ENCODE peak calls at places on chromosomes 4 and X, in nine cellular contexts. T is Peyer's patch; O is SK-N-SH; C is CD8-positive, alpha-beta T cell; P is upper lobe of right lung; J is mammary epithelial cell; R is cardiac muscle cell; V is K562; K is ascending aorta. M is an unnamed sample.
A peak's percentile ranks its signal among the peaks of the same experiment; 100 is the strongest.

GRCh38 chr4:37317104-37317643 is 72.6 kb downstream of the NWD2 start:
- DNase-seq in V (no peak), J (no peak), P (no peak), T (no peak), C (no peak), R (no peak), K (no peak), O (no peak), M (no peak)

GRCh38 chr4:20159516-20159915 is 92.2 kb upstream of the SLIT2 start:
- DNase-seq in T (no peak), K (no peak), J (no peak), V (no peak), C (no peak), P (no peak), R (no peak), O (no peak), M (no peak)

GRCh38 chr4:99708551-99708950 is 50.9 kb upstream of the C4orf54 start:
- DNase-seq in K (no peak), P (no peak), O (no peak), J (peak; percentile 47), C (no peak), R (no peak), T (no peak), V (no peak), M (no peak)

GRCh38 chr4:143251348-143251747 is 66.6 kb downstream of the USP38 start:
- DNase-seq in C (no peak), R (no peak), O (no peak), V (no peak), J (peak; percentile 5), P (no peak), K (no peak), T (no peak), M (no peak)

GRCh38 chr4:3346146-3346545 is 53.3 kb downstream of the RGS12 start:
- DNase-seq in V (peak; percentile 73), T (peak; percentile 73), R (peak; percentile 87), O (peak; percentile 81), C (no peak), K (no peak), P (no peak), J (peak; percentile 66), M (no peak)

GRCh38 chr4:188976644-188977115 is 837.4 kb downstream of the TRIML1 start:
- DNase-seq in V (no peak), O (no peak), R (no peak), T (no peak), K (no peak), P (no peak), C (no peak), J (peak; percentile 58), M (no peak)

GRCh38 chr4:98653006-98653405 is 5.4 kb downstream of the TSPAN5 start:
- DNase-seq in K (no peak), J (no peak), V (no peak), P (no peak), T (no peak), O (no peak), R (peak; percentile 60), C (no peak), M (no peak)

GRCh38 chr4:188092824-188093223 is 16.6 kb downstream of the TRIML2 start:
- DNase-seq in O (no peak), V (no peak), P (no peak), T (no peak), J (peak; percentile 32), R (no peak), K (no peak), C (no peak), M (no peak)

GRCh38 chr4:93199492-93199891 is 629.1 kb upstream of the ATOH1 start:
- DNase-seq in T (no peak), K (no peak), C (no peak), O (peak; percentile 58), V (peak; percentile 3), P (no peak), J (peak; percentile 28), R (peak; percentile 67), M (no peak)

GRCh38 chr4:157043131-157043530 is 32.8 kb upstream of the GLRB start:
- DNase-seq in J (peak; percentile 31), O (peak; percentile 4), T (no peak), P (no peak), K (no peak), V (no peak), R (peak; percentile 43), C (no peak), M (no peak)

GRCh38 chrX:1249101-1249887 is 19.3 kb upstream of the CSF2RA start:
- DNase-seq in K (peak; percentile 24), V (no peak), J (no peak), R (peak; percentile 2), C (peak; percentile 51), O (no peak), T (peak; percentile 69), P (peak; percentile 78), M (peak; percentile 31)

GRCh38 chr4:159823743-159824142 is 720.9 kb downstream of the RAPGEF2 start:
- DNase-seq in O (no peak), J (peak; percentile 87), T (no peak), C (no peak), V (no peak), R (no peak), P (no peak), K (no peak), M (no peak)

GRCh38 chr4:120718979-120719566 is 203.5 kb downstream of the PRDM5 start:
- DNase-seq in V (no peak), K (no peak), C (no peak), O (peak; percentile 34), J (peak; percentile 11), R (peak; percentile 66), T (no peak), P (no peak), M (no peak)

GRCh38 chr4:28092610-28093009 is 1232.0 kb downstream of the STIM2 start:
- DNase-seq in K (no peak), R (no peak), T (no peak), P (no peak), O (no peak), V (no peak), C (no peak), J (no peak), M (no peak)

GRCh38 chr4:110959041-110959643 is 336.3 kb upstream of the PITX2 start:
- DNase-seq in V (no peak), J (no peak), K (no peak), T (no peak), P (no peak), C (no peak), R (peak; percentile 36), O (no peak), M (no peak)

GRCh38 chr4:168845897-168846296 is 164.2 kb downstream of the CBR4 start:
- DNase-seq in C (no peak), T (no peak), V (no peak), O (no peak), P (no peak), K (no peak), J (no peak), R (no peak), M (no peak)

GRCh38 chr4:25233737-25234389 is at the start of gene PI4K2B:
- DNase-seq in T (peak; percentile 97), J (peak; percentile 91), C (peak; percentile 93), K (peak; percentile 58), R (peak; percentile 86), O (peak; percentile 94), P (peak; percentile 96), V (peak; percentile 96), M (peak; percentile 94)

GRCh38 chr4:156971623-156972369 is at the start of gene PDGFC:
- DNase-seq in T (peak; percentile 70), J (peak; percentile 54), V (peak; percentile 8), O (peak; percentile 80), R (peak; percentile 79), K (peak; percentile 40), C (no peak), P (peak; percentile 95), M (peak; percentile 77)

GRCh38 chrX:136766785-136767103 is 14.0 kb downstream of the ARHGEF6 start:
- DNase-seq in V (no peak), K (no peak), P (no peak), T (no peak), O (no peak), C (no peak), J (no peak), R (no peak), M (no peak)

GRCh38 chr4:53196195-53196641 is 169.6 kb downstream of the SCFD2 start:
- DNase-seq in R (peak; percentile 17), T (no peak), V (no peak), O (peak; percentile 34), P (no peak), K (no peak), C (no peak), J (no peak), M (no peak)
- H3K4me3 ChIP-seq in R (no peak overlapping the region), T (no peak overlapping the region), V (no peak overlapping the region), O (peak overlapping the region; percentile 44), P (no peak overlapping the region), K (no peak overlapping the region), C (no peak overlapping the region), J (no peak overlapping the region), M (no peak overlapping the region)

DNA sequence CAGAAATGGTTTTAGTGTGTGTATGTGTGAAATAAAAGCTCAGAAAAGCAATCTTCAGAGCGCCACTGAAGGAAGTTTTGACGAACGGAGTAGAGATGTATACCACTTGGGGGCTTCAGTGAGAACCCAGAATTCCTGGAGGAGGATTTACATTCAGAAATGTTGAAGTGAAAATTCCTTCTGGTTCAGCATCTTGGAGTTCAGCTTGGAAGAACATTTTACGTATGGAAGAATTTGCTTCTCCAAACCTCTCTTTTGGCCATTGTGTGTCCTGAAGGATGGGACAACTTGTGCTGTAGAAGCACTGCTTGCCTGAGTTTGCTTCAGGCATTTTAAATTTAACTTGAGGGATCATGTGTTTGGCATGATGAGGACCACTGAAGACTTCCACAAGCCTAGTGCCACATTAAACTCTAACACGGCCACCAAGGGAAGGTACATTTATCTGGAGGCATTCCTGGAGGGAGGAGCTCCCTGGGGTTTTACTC is 704 bp downstream of the SHROOM3 start:
- DNase-seq in T (no peak), R (peak; percentile 37), C (no peak), J (no peak), P (no peak), O (no peak), K (no peak), V (no peak), M (no peak)
- TF ChIP-seq CTCF in T (no peak), R (peak; percentile 23), C (no peak), J (no peak), P (no peak), O (no peak), K (no peak), V (no peak), M (no peak)

GRCh38 chrX:140501940-140502468 is 2.9 kb downstream of the SOX3 start:
- DNase-seq in V (no peak), T (no peak), O (no peak), R (no peak), K (no peak), C (no peak), P (no peak), J (no peak), M (no peak)
- H3K27me3 ChIP-seq in V (no peaks in the 10 kb centered on the region), T (no peaks in the 10 kb centered on the region), O (peaks cover 72% of the 10 kb centered on the region), R (peaks cover 99% of the 10 kb centered on the region), K (peaks cover 7% of the 10 kb centered on the region), C (no peaks in the 10 kb centered on the region), P (peaks cover 42% of the 10 kb centered on the region), J (peaks cover 30% of the 10 kb centered on the region), M (peaks cover 95% of the 10 kb centered on the region)

DNA sequence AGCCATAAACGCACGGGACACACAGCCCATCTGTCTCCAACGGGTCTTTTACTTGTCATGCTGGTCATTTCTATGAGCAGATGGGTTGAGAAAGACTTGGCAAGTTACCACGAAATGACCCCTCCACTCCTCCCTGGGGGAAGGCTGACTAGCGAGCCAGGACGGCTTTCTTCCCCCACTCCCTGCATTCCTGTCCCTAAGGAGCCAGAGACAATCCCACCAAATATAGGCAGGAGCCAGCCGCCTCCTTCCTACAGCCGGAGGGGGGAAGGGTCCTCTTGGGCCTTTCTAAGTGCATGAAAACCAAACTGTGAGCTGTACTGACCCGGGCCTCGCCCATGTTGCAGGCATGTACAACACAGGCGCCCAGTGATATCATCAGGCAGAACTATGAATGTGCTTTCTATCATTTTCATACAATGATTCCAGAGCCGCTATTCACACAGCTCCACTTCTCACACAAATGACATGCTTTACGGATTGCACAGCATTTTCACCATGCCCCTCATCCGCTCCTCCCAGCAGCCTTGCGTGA is 28.6 kb downstream of the AFAP1 start:
- DNase-seq in R (peak; percentile 82), C (no peak), J (peak; percentile 65), O (peak; percentile 67), P (no peak), V (no peak), T (no peak), K (no peak), M (peak; percentile 59)
- H3K4me3 ChIP-seq in R (no peak overlapping the region), C (no peak overlapping the region), J (no peak overlapping the region), O (peak overlapping the region; percentile 7), P (peak overlapping the region; percentile 12), V (no peak overlapping the region), T (no peak overlapping the region), K (peak overlapping the region; percentile 40), M (no peak overlapping the region)